ENCODE peak calls at places on chromosomes 4 and X, in seven cellular contexts. One of them, this sample, is unnamed.

GRCh38 chr4:147311956-147312355 is 168.9 kb upstream of the EDNRA start:
- DNase-seq in MG63: no peak
- DNase-seq in M059J: peak; percentile 19
- DNase-seq in stimulated activated CD4-positive, alpha-beta T cell treated with anti-CD3 and anti-CD28 coated beads, Interleukin-4, amount 100 ng/mL, for 24 hours: no peak
- DNase-seq in NB4: no peak
- DNase-seq in A172: no peak
- DNase-seq in RWPE1: no peak
- DNase-seq in this sample: no peak

GRCh38 chrX:120452131-120452530 is 17.0 kb downstream of the LAMP2 start:
- DNase-seq in A172: no peak
- DNase-seq in stimulated activated CD4-positive, alpha-beta T cell treated with anti-CD3 and anti-CD28 coated beads, Interleukin-4, amount 100 ng/mL, for 24 hours: no peak
- DNase-seq in NB4: peak; percentile 51
- DNase-seq in MG63: no peak
- DNase-seq in M059J: peak; percentile 28
- DNase-seq in RWPE1: peak; percentile 4
- DNase-seq in this sample: no peak

GRCh38 chrX:15564981-15565579 is 35.7 kb downstream of the ACE2 start:
- DNase-seq in stimulated activated CD4-positive, alpha-beta T cell treated with anti-CD3 and anti-CD28 coated beads, Interleukin-4, amount 100 ng/mL, for 24 hours: no peak
- DNase-seq in M059J: peak; percentile 63
- DNase-seq in RWPE1: peak; percentile 34
- DNase-seq in A172: peak; percentile 70
- DNase-seq in NB4: peak; percentile 66
- DNase-seq in MG63: peak; percentile 73
- DNase-seq in this sample: peak; percentile 53

GRCh38 chrX:283115-283845 is 2.1 kb downstream of the PLCXD1 start:
- DNase-seq in stimulated activated CD4-positive, alpha-beta T cell treated with anti-CD3 and anti-CD28 coated beads, Interleukin-4, amount 100 ng/mL, for 24 hours: peak; percentile 93
- DNase-seq in NB4: peak; percentile 95
- DNase-seq in A172: peak; percentile 92
- DNase-seq in RWPE1: peak; percentile 86
- DNase-seq in MG63: peak; percentile 94
- DNase-seq in M059J: peak; percentile 86
- DNase-seq in this sample: peak; percentile 57

GRCh38 chrX:82232679-82233078 is 1030.8 kb downstream of the SH3BGRL start:
- DNase-seq in stimulated activated CD4-positive, alpha-beta T cell treated with anti-CD3 and anti-CD28 coated beads, Interleukin-4, amount 100 ng/mL, for 24 hours: no peak
- DNase-seq in MG63: no peak
- DNase-seq in NB4: no peak
- DNase-seq in RWPE1: no peak
- DNase-seq in M059J: no peak
- DNase-seq in A172: no peak
- DNase-seq in this sample: no peak

GRCh38 chr4:38223801-38224236 is 263.6 kb downstream of the PTTG2 start:
- DNase-seq in M059J: no peak
- DNase-seq in MG63: no peak
- DNase-seq in RWPE1: no peak
- DNase-seq in NB4: no peak
- DNase-seq in stimulated activated CD4-positive, alpha-beta T cell treated with anti-CD3 and anti-CD28 coated beads, Interleukin-4, amount 100 ng/mL, for 24 hours: no peak
- DNase-seq in A172: no peak
- DNase-seq in this sample: no peak

GRCh38 chr4:62191446-62191845 is 991.3 kb downstream of the ADGRL3 start:
- DNase-seq in stimulated activated CD4-positive, alpha-beta T cell treated with anti-CD3 and anti-CD28 coated beads, Interleukin-4, amount 100 ng/mL, for 24 hours: no peak
- DNase-seq in M059J: no peak
- DNase-seq in A172: no peak
- DNase-seq in MG63: no peak
- DNase-seq in RWPE1: no peak
- DNase-seq in NB4: no peak
- DNase-seq in this sample: no peak

GRCh38 chr4:41391271-41391670 is 134.5 kb downstream of the UCHL1 start:
- DNase-seq in NB4: no peak
- DNase-seq in M059J: peak; percentile 52
- DNase-seq in MG63: no peak
- DNase-seq in A172: no peak
- DNase-seq in stimulated activated CD4-positive, alpha-beta T cell treated with anti-CD3 and anti-CD28 coated beads, Interleukin-4, amount 100 ng/mL, for 24 hours: no peak
- DNase-seq in RWPE1: no peak
- DNase-seq in this sample: no peak

GRCh38 chr4:140099993-140100392 is 54.0 kb downstream of the MAML3 start:
- DNase-seq in M059J: peak; percentile 43
- DNase-seq in NB4: peak; percentile 83
- DNase-seq in stimulated activated CD4-positive, alpha-beta T cell treated with anti-CD3 and anti-CD28 coated beads, Interleukin-4, amount 100 ng/mL, for 24 hours: no peak
- DNase-seq in RWPE1: no peak
- DNase-seq in A172: peak; percentile 46
- DNase-seq in MG63: peak; percentile 33
- DNase-seq in this sample: no peak

GRCh38 chr4:82561745-82562552 is at the start of gene TMEM150C:
- DNase-seq in NB4: peak; percentile 6
- DNase-seq in stimulated activated CD4-positive, alpha-beta T cell treated with anti-CD3 and anti-CD28 coated beads, Interleukin-4, amount 100 ng/mL, for 24 hours: no peak
- DNase-seq in A172: peak; percentile 17
- DNase-seq in M059J: peak; percentile 40
- DNase-seq in MG63: peak; percentile 19
- DNase-seq in RWPE1: peak; percentile 17
- DNase-seq in this sample: no peak

GRCh38 chr4:186915816-186916215 is 192.2 kb upstream of the FAT1 start:
- DNase-seq in MG63: no peak
- DNase-seq in M059J: peak; percentile 55
- DNase-seq in A172: peak; percentile 21
- DNase-seq in stimulated activated CD4-positive, alpha-beta T cell treated with anti-CD3 and anti-CD28 coated beads, Interleukin-4, amount 100 ng/mL, for 24 hours: no peak
- DNase-seq in RWPE1: no peak
- DNase-seq in NB4: no peak
- DNase-seq in this sample: no peak

GRCh38 chr4:113587640-113588275 is 173.8 kb downstream of the CAMK2D start:
- DNase-seq in A172: no peak
- DNase-seq in MG63: no peak
- DNase-seq in NB4: no peak
- DNase-seq in M059J: no peak
- DNase-seq in stimulated activated CD4-positive, alpha-beta T cell treated with anti-CD3 and anti-CD28 coated beads, Interleukin-4, amount 100 ng/mL, for 24 hours: no peak
- DNase-seq in RWPE1: no peak
- DNase-seq in this sample: no peak

GRCh38 chr4:128455076-128455345 is 167.4 kb upstream of the PGRMC2 start:
- DNase-seq in RWPE1: no peak
- DNase-seq in M059J: no peak
- DNase-seq in NB4: no peak
- DNase-seq in stimulated activated CD4-positive, alpha-beta T cell treated with anti-CD3 and anti-CD28 coated beads, Interleukin-4, amount 100 ng/mL, for 24 hours: no peak
- DNase-seq in A172: no peak
- DNase-seq in MG63: no peak
- DNase-seq in this sample: no peak

GRCh38 chr4:100569196-100569595 is 51.4 kb upstream of the EMCN start:
- DNase-seq in stimulated activated CD4-positive, alpha-beta T cell treated with anti-CD3 and anti-CD28 coated beads, Interleukin-4, amount 100 ng/mL, for 24 hours: no peak
- DNase-seq in RWPE1: no peak
- DNase-seq in M059J: no peak
- DNase-seq in A172: no peak
- DNase-seq in NB4: no peak
- DNase-seq in MG63: no peak
- DNase-seq in this sample: no peak

GRCh38 chrX:24506082-24506481 is 41.0 kb downstream of the PDK3 start:
- DNase-seq in stimulated activated CD4-positive, alpha-beta T cell treated with anti-CD3 and anti-CD28 coated beads, Interleukin-4, amount 100 ng/mL, for 24 hours: no peak
- DNase-seq in RWPE1: peak; percentile 54
- DNase-seq in MG63: peak; percentile 33
- DNase-seq in M059J: peak; percentile 84
- DNase-seq in A172: peak; percentile 79
- DNase-seq in NB4: peak; percentile 16
- DNase-seq in this sample: peak; percentile 40

GRCh38 chrX:154354516-154354915 is 19.9 kb downstream of the FLNA start:
- DNase-seq in M059J: no peak
- DNase-seq in NB4: no peak
- DNase-seq in stimulated activated CD4-positive, alpha-beta T cell treated with anti-CD3 and anti-CD28 coated beads, Interleukin-4, amount 100 ng/mL, for 24 hours: no peak
- DNase-seq in A172: no peak
- DNase-seq in MG63: no peak
- DNase-seq in RWPE1: no peak
- DNase-seq in this sample: no peak

GRCh38 chrX:119063428-119063827 is 9.4 kb upstream of the CT47C1 start:
- DNase-seq in A172: no peak
- DNase-seq in RWPE1: no peak
- DNase-seq in MG63: no peak
- DNase-seq in M059J: no peak
- DNase-seq in NB4: no peak
- DNase-seq in stimulated activated CD4-positive, alpha-beta T cell treated with anti-CD3 and anti-CD28 coated beads, Interleukin-4, amount 100 ng/mL, for 24 hours: no peak
- DNase-seq in this sample: no peak

GRCh38 chrX:136689441-136689840 is 41.5 kb downstream of the CD40LG start:
- DNase-seq in MG63: no peak
- DNase-seq in NB4: no peak
- DNase-seq in M059J: peak; percentile 11
- DNase-seq in stimulated activated CD4-positive, alpha-beta T cell treated with anti-CD3 and anti-CD28 coated beads, Interleukin-4, amount 100 ng/mL, for 24 hours: no peak
- DNase-seq in A172: no peak
- DNase-seq in RWPE1: no peak
- DNase-seq in this sample: no peak

GRCh38 chr4:41323186-41323585 is 66.5 kb downstream of the UCHL1 start:
- DNase-seq in NB4: no peak
- DNase-seq in A172: no peak
- DNase-seq in M059J: no peak
- DNase-seq in stimulated activated CD4-positive, alpha-beta T cell treated with anti-CD3 and anti-CD28 coated beads, Interleukin-4, amount 100 ng/mL, for 24 hours: no peak
- DNase-seq in MG63: no peak
- DNase-seq in RWPE1: no peak
- DNase-seq in this sample: no peak

GRCh38 chr4:4627111-4627510 is 85.3 kb upstream of the STX18 start:
- DNase-seq in M059J: no peak
- DNase-seq in stimulated activated CD4-positive, alpha-beta T cell treated with anti-CD3 and anti-CD28 coated beads, Interleukin-4, amount 100 ng/mL, for 24 hours: no peak
- DNase-seq in NB4: no peak
- DNase-seq in RWPE1: no peak
- DNase-seq in A172: no peak
- DNase-seq in MG63: no peak
- DNase-seq in this sample: no peak

GRCh38 chrX:1178580-1179057 is 33.8 kb downstream of the CRLF2 start:
- DNase-seq in A172: no peak
- DNase-seq in stimulated activated CD4-positive, alpha-beta T cell treated with anti-CD3 and anti-CD28 coated beads, Interleukin-4, amount 100 ng/mL, for 24 hours: peak; percentile 5
- DNase-seq in MG63: peak; percentile 53
- DNase-seq in NB4: peak; percentile 24
- DNase-seq in RWPE1: peak; percentile 40
- DNase-seq in M059J: peak; percentile 17
- DNase-seq in this sample: peak; percentile 56

GRCh38 chr4:3364634-3365314 is 72.0 kb downstream of the RGS12 start:
- DNase-seq in MG63: no peak
- DNase-seq in A172: no peak
- DNase-seq in RWPE1: no peak
- DNase-seq in stimulated activated CD4-positive, alpha-beta T cell treated with anti-CD3 and anti-CD28 coated beads, Interleukin-4, amount 100 ng/mL, for 24 hours: no peak
- DNase-seq in NB4: no peak
- DNase-seq in M059J: no peak
- DNase-seq in this sample: no peak

GRCh38 chrX:149987613-149988012 is 49.3 kb upstream of the EOLA2 start:
- DNase-seq in A172: no peak
- DNase-seq in M059J: no peak
- DNase-seq in NB4: no peak
- DNase-seq in stimulated activated CD4-positive, alpha-beta T cell treated with anti-CD3 and anti-CD28 coated beads, Interleukin-4, amount 100 ng/mL, for 24 hours: no peak
- DNase-seq in RWPE1: no peak
- DNase-seq in MG63: no peak
- DNase-seq in this sample: no peak

GRCh38 chr4:845233-845835 is 19.4 kb upstream of the CPLX1 start:
- DNase-seq in RWPE1: no peak
- DNase-seq in NB4: no peak
- DNase-seq in M059J: peak; percentile 24
- DNase-seq in stimulated activated CD4-positive, alpha-beta T cell treated with anti-CD3 and anti-CD28 coated beads, Interleukin-4, amount 100 ng/mL, for 24 hours: no peak
- DNase-seq in A172: no peak
- DNase-seq in MG63: no peak
- DNase-seq in this sample: no peak

GRCh38 chr4:8322794-8323704 is 53.5 kb downstream of the HTRA3 start:
- DNase-seq in A172: no peak
- DNase-seq in stimulated activated CD4-positive, alpha-beta T cell treated with anti-CD3 and anti-CD28 coated beads, Interleukin-4, amount 100 ng/mL, for 24 hours: no peak
- DNase-seq in MG63: no peak
- DNase-seq in M059J: no peak
- DNase-seq in RWPE1: no peak
- DNase-seq in NB4: no peak
- DNase-seq in this sample: no peak

GRCh38 chr4:70754990-70755688 is 33.4 kb downstream of the RUFY3 start:
- DNase-seq in MG63: no peak
- DNase-seq in NB4: no peak
- DNase-seq in stimulated activated CD4-positive, alpha-beta T cell treated with anti-CD3 and anti-CD28 coated beads, Interleukin-4, amount 100 ng/mL, for 24 hours: no peak
- DNase-seq in RWPE1: no peak
- DNase-seq in M059J: peak; percentile 4
- DNase-seq in A172: peak; percentile 2
- DNase-seq in this sample: no peak

GRCh38 chr4:181684310-181684709 is 558.9 kb upstream of the TENM3 start:
- DNase-seq in stimulated activated CD4-positive, alpha-beta T cell treated with anti-CD3 and anti-CD28 coated beads, Interleukin-4, amount 100 ng/mL, for 24 hours: no peak
- DNase-seq in NB4: no peak
- DNase-seq in RWPE1: no peak
- DNase-seq in M059J: peak; percentile 48
- DNase-seq in MG63: no peak
- DNase-seq in A172: no peak
- DNase-seq in this sample: no peak

GRCh38 chrX:56248492-56248891 is 16.3 kb downstream of the KLF8 start:
- DNase-seq in A172: peak; percentile 32
- DNase-seq in NB4: peak; percentile 56
- DNase-seq in MG63: no peak
- DNase-seq in M059J: peak; percentile 45
- DNase-seq in RWPE1: peak; percentile 11
- DNase-seq in stimulated activated CD4-positive, alpha-beta T cell treated with anti-CD3 and anti-CD28 coated beads, Interleukin-4, amount 100 ng/mL, for 24 hours: peak; percentile 60
- DNase-seq in this sample: no peak